ENCODE peak calls at places on chromosomes 16 and 17, in four cellular contexts. N is A549, I is hepatic stellate cell, G is epithelial cell of proximal tubule. O is an unnamed sample.

GRCh38 chr16:23025692-23026305 is 123.5 kb downstream of the USP31 start:
- DNase-seq in N (no peak), I (no peak), G (no peak), O (no peak)

GRCh38 chr17:64226132-64226531 is 36.9 kb downstream of the TEX2 start:
- DNase-seq in N (no peak), I (no peak), G (no peak), O (no peak)

GRCh38 chr16:47664653-47665325 is 203.7 kb downstream of the PHKB start:
- DNase-seq in N (peak), I (no peak), G (no peak), O (no peak)

GRCh38 chr17:75079023-75079373 is 8.8 kb upstream of the SLC16A5 start:
- DNase-seq in N (peak), I (no peak), G (no peak), O (no peak)

GRCh38 chr17:68491381-68491849 is 20.8 kb upstream of the PRKAR1A start:
- DNase-seq in N (no peak), I (no peak), G (no peak), O (no peak)

GRCh38 chr16:25079637-25080375 is 31.7 kb upstream of the LCMT1 start:
- DNase-seq in N (no peak), I (no peak), G (no peak), O (no peak)

GRCh38 chr16:84703671-84704070 is 3.9 kb downstream of the USP10 start:
- DNase-seq in N (no peak), I (no peak), G (no peak), O (no peak)

GRCh38 chr17:77319211-77320031 is 178.7 kb downstream of the SEC14L1 start:
- DNase-seq in N (peak), I (peak), G (no peak), O (peak)

GRCh38 chr17:32903774-32904673 is 23.9 kb upstream of the TMEM98 start:
- DNase-seq in N (no peak), I (no peak), G (no peak), O (no peak)

GRCh38 chr16:58487566-58488351 is 12.2 kb upstream of the NDRG4 start:
- DNase-seq in N (peak), I (peak), G (no peak), O (peak)

GRCh38 chr17:9331512-9332163 is 244.0 kb downstream of the STX8 start:
- DNase-seq in N (no peak), I (no peak), G (no peak), O (no peak)

GRCh38 chr17:76264425-76264754 is 758 bp upstream of the UBALD2 start:
- DNase-seq in N (no peak), I (no peak), G (no peak), O (no peak)

GRCh38 chr17:31688704-31689103 is 170.3 kb downstream of the COPRS start:
- DNase-seq in N (no peak), I (no peak), G (peak), O (no peak)

GRCh38 chr16:89917773-89918452 is 749 bp upstream of the MC1R start:
- DNase-seq in N (peak), I (peak), G (peak), O (peak)

GRCh38 chr17:9931144-9931543 is 26.1 kb upstream of the RCVRN start:
- DNase-seq in N (no peak), I (no peak), G (no peak), O (no peak)

GRCh38 chr17:72134560-72135399 is 14.0 kb downstream of the SOX9 start:
- DNase-seq in N (no peak), I (no peak), G (no peak), O (no peak)

GRCh38 chr17:57755479-57756070 is 10.5 kb upstream of the CCDC182 start:
- DNase-seq in N (no peak), I (no peak), G (no peak), O (no peak)

GRCh38 chr17:76704799-76705198 is 6.0 kb downstream of the MXRA7 start:
- DNase-seq in N (no peak), I (no peak), G (no peak), O (no peak)

GRCh38 chr17:20009302-20010098 is at the start of gene SPECC1:
- DNase-seq in N (peak), I (peak), G (no peak), O (peak)

GRCh38 chr17:47902039-47902744 is 6.2 kb downstream of the SP2 start:
- DNase-seq in N (no peak), I (no peak), G (no peak), O (no peak)

GRCh38 chr17:50879086-50879485 is 12.9 kb upstream of the TOB1 start:
- DNase-seq in N (no peak), I (no peak), G (no peak), O (no peak)

GRCh38 chr16:24580665-24581064 is 41.3 kb downstream of the RBBP6 start:
- DNase-seq in N (peak), I (peak), G (no peak), O (peak)

GRCh38 chr16:64370112-64370511 is 751.8 kb downstream of the CDH11 start:
- DNase-seq in N (no peak), I (no peak), G (no peak), O (no peak)

GRCh38 chr17:58100506-58100905 is 17.3 kb downstream of the DYNLL2 start:
- DNase-seq in N (no peak), I (no peak), G (no peak), O (no peak)

GRCh38 chr17:78973196-78973595 is 6.5 kb downstream of the LGALS3BP start:
- DNase-seq in N (no peak), I (no peak), G (no peak), O (no peak)

O was measured in NCI-H460.